ENCODE peak calls at places on chromosomes 7 and 10, in four cellular contexts. L is epithelial cell of esophagus, H is WERI-Rb-1, D is RWPE2. P is an unnamed sample.

GRCh38 chr10:84196083-84196482 is 1.7 kb downstream of the CDHR1 start:
- DNase-seq in D (no peak), H (peak; percentile 34), L (no peak), P (no peak)

GRCh38 chr7:2281556-2281955 is 32.7 kb downstream of the SNX8 start:
- DNase-seq in L (no peak), D (no peak), H (no peak), P (no peak)

GRCh38 chr10:18795549-18795948 is 136.3 kb downstream of the ARL5B start:
- DNase-seq in L (no peak), H (no peak), D (no peak), P (no peak)

GRCh38 chr10:7563770-7564169 is 103.0 kb downstream of the ITIH5 start:
- DNase-seq in D (no peak), L (no peak), H (no peak), P (no peak)

GRCh38 chr10:13102002-13102794 is 2.2 kb downstream of the OPTN start:
- DNase-seq in L (no peak), D (no peak), H (no peak), P (no peak)

GRCh38 chr10:24156686-24157085 is 52.3 kb upstream of the KIAA1217 start:
- DNase-seq in D (no peak), H (no peak), L (peak; percentile 45), P (no peak)

GRCh38 chr10:94133239-94133638 is 139.5 kb downstream of the PLCE1 start:
- DNase-seq in D (no peak), H (no peak), L (peak; percentile 24), P (peak; percentile 27)

GRCh38 chr7:121428857-121429489 is 32.9 kb upstream of the FAM3C start:
- DNase-seq in D (no peak), L (peak; percentile 63), H (no peak), P (no peak)

GRCh38 chr10:74683621-74684114 is 142.7 kb upstream of the KAT6B start:
- DNase-seq in L (no peak), H (no peak), D (no peak), P (no peak)

GRCh38 chr7:30436046-30436445 is 42.5 kb downstream of the NOD1 start:
- DNase-seq in H (no peak), D (no peak), L (no peak), P (no peak)

GRCh38 chr7:121442845-121443244 is 46.7 kb upstream of the FAM3C start:
- DNase-seq in D (no peak), H (no peak), L (peak; percentile 74), P (peak; percentile 37)

GRCh38 chr10:13421382-13421917 is 73.4 kb upstream of the SEPHS1 start:
- DNase-seq in D (no peak), L (no peak), H (no peak), P (no peak)

GRCh38 chr10:30773501-30773900 is 143.9 kb upstream of the LYZL2 start:
- DNase-seq in H (no peak), D (no peak), L (no peak), P (no peak)

GRCh38 chr7:3495530-3495929 is 194.5 kb downstream of the SDK1 start:
- DNase-seq in L (no peak), H (no peak), D (no peak), P (no peak)

GRCh38 chr7:51140203-51140938 is 176.2 kb downstream of the COBL start:
- DNase-seq in D (no peak), H (no peak), L (no peak), P (no peak)

GRCh38 chr7:1708640-1709249 is 38.7 kb downstream of the ELFN1 start:
- DNase-seq in H (peak; percentile 3), D (peak; percentile 29), L (no peak), P (no peak)

GRCh38 chr7:131272086-131272485 is 55.6 kb upstream of the MKLN1 start:
- DNase-seq in H (no peak), L (no peak), D (no peak), P (no peak)

GRCh38 chr7:69856991-69857390 is 258.7 kb downstream of the AUTS2 start:
- DNase-seq in H (no peak), L (no peak), D (no peak), P (no peak)

GRCh38 chr7:120185940-120186682 is 86.9 kb upstream of the KCND2 start:
- DNase-seq in D (no peak), H (no peak), L (no peak), P (no peak)

GRCh38 chr7:27109533-27110162 is 7.2 kb upstream of the HOXA2 start:
- DNase-seq in D (no peak), H (no peak), L (no peak), P (no peak)

GRCh38 chr10:37957841-37958240 is 18.6 kb downstream of the ZNF25 start:
- DNase-seq in D (no peak), L (no peak), H (no peak), P (no peak)

GRCh38 chr7:123143206-123143605 is 56.6 kb downstream of the SLC13A1 start:
- DNase-seq in L (no peak), D (no peak), H (no peak), P (no peak)

GRCh38 chr7:142153400-142153799 is 41.9 kb downstream of the MGAM2 start:
- DNase-seq in L (peak; percentile 46), H (peak; percentile 57), D (no peak), P (peak; percentile 43)

GRCh38 chr7:18399624-18400235 is 95.8 kb upstream of the HDAC9 start:
- DNase-seq in D (no peak), H (no peak), L (no peak), P (no peak)

GRCh38 chr10:24251547-24251946 is 42.6 kb downstream of the KIAA1217 start:
- DNase-seq in H (no peak), D (no peak), L (peak; percentile 74), P (no peak)

GRCh38 chr7:51352174-51353145 is 35.9 kb upstream of the COBL start:
- DNase-seq in D (no peak), H (no peak), L (no peak), P (no peak)

GRCh38 chr7:13639416-13639815 is 350.1 kb downstream of the ETV1 start:
- DNase-seq in L (no peak), H (no peak), D (no peak), P (no peak)

GRCh38 chr7:40507166-40507565 is 372.4 kb downstream of the SUGCT start:
- DNase-seq in L (peak; percentile 16), D (no peak), H (no peak), P (peak; percentile 13)

GRCh38 chr10:103277713-103278299 is 868 bp downstream of the INA start:
- DNase-seq in L (no peak), H (peak; percentile 25), D (no peak), P (no peak)

GRCh38 chr10:33084388-33084896 is 126.4 kb upstream of the ITGB1 start:
- DNase-seq in L (no peak), D (no peak), H (no peak), P (no peak)

GRCh38 chr10:92801978-92802872 is 46.1 kb upstream of the EXOC6 start:
- DNase-seq in L (no peak), H (no peak), D (no peak), P (no peak)

GRCh38 chr7:113175525-113176097 is 57.3 kb upstream of the SMIM30 start:
- DNase-seq in L (no peak), D (no peak), H (no peak), P (no peak)

GRCh38 chr7:34060548-34060947 is 155.2 kb downstream of the BMPER start:
- DNase-seq in D (no peak), H (peak; percentile 51), L (peak; percentile 27), P (no peak)

GRCh38 chr10:109616356-109616755 is 307.0 kb downstream of the XPNPEP1 start:
- DNase-seq in H (no peak), L (no peak), D (no peak), P (no peak)

GRCh38 chr7:51079494-51079893 is 237.1 kb downstream of the COBL start:
- DNase-seq in D (no peak), L (peak; percentile 15), H (no peak), P (peak; percentile 8)

GRCh38 chr7:192701-193536 is 548 bp downstream of the FAM20C start:
- DNase-seq in D (no peak), L (peak; percentile 23), H (no peak), P (peak; percentile 9)

GRCh38 chr10:43360086-43360485 is 11.3 kb upstream of the FXYD4 start:
- DNase-seq in H (no peak), L (peak; percentile 34), D (no peak), P (no peak)

GRCh38 chr10:43361532-43362190 is 9.8 kb upstream of the FXYD4 start:
- DNase-seq in H (no peak), D (no peak), L (no peak), P (no peak)

DNA sequence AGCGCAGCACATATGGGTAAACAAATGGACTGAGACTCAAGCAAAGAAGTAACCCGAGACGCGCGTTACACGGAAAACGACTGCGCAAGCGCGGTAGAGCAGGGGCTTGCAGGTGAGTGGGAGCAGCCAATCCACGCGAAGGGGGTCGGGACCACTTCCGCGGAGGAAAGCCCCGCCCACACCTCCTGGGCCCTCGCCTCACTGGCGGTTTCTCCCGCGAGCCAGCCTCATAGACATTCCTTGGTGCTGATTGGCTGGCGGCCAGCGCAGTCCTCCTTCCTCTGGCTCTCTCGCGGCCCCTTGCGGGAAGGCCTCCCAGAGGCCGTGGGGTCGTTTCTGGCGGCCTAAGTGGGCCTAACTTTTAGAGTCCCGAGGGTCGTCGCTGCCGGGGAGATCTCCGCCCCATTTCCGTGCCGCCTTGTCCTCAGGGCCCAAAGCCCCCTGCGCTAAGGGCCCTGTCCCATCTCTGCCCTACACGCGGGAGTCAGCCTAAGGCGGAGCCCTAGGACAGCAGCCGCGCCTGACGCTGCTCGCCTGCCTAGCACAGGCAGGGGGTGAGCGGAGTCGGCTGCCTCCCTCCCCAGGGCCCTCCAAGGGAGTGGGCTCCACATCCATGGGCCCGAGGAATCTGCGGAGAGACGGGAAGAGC is 9.1 kb upstream of the FXYD4 start:
- DNase-seq in H (no peak), L (peak; percentile 97), D (peak; percentile 99), P (no peak)
- TF ChIP-seq CTCF in H (no peak), L (peak; percentile 53), D (peak; percentile 69), P (no peak)

DNA sequence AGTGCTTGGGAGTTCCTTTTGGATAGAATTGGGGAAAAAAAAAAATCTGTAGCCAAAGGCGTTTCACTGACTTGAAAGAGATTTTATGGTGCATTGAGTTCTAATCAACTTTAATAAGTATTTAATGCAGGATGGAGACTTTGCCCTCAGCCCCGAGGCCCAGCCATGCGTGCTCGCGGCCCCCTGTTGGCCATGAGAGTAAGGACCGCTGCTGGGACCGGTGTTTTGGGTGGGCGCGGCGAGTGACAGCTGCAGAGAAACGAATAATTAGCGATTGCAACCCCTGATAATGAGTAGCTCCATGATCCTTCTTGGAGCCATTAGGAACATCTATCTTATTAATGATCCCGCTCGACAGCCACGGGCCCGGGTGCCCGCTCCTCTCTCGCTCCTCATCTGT is 347.4 kb downstream of the RPS24 start:
- DNase-seq in D (no peak), H (no peak), L (no peak), P (no peak)
- TF ChIP-seq CTCF in D (no peak), H (peak; percentile 62), L (no peak), P (no peak)

GRCh38 chr10:69007260-69007659 is 18.7 kb downstream of the KIFBP start:
- DNase-seq in H (no peak), D (no peak), L (no peak), P (no peak)
- TF ChIP-seq CTCF in H (no peak), D (no peak), L (no peak), P (no peak)

DNA sequence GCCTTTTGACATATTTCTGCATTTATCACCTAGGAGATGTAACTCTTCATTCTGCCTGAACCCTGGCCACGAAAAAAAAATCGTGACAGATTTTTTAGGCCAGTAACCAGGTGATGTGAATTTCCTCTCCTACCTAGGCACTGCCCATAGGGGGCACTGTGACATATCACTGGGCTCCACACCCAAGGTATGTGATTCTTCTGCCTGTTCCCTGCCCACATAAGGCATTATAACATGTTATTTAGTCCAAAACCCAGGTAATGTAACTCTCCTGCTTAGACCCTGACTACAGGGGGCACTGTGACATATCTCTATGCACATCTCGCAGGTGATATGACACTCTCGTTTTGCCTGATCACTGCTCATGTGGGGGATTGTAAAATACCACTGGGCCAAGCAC is 29.5 kb upstream of the ZNF107 start:
- DNase-seq in D (no peak), H (peak; percentile 25), L (no peak), P (no peak)
- TF ChIP-seq CTCF in D (no peak), H (peak; percentile 70), L (no peak), P (peak; percentile 13)

P was measured in MCF 10A.